ENCODE peak calls at places on chromosomes 7 and 10, in six cellular contexts. N is endodermal cell, A is IMR-90, S is nucleus accumbens, O is fibroblast of mammary gland, G is activated T-helper 1 cell treated with Interleukin-2 at 50 U/mL for 16 hours. H is an unnamed sample.

GRCh38 chr7:45924283-45924682 is 3.2 kb upstream of the IGFBP3 start:
- DNase-seq in G (no peak), N (no peak), O (peak), A (peak), S (no peak), H (no peak)

GRCh38 chr7:41232086-41232485 is 470.8 kb downstream of the INHBA start:
- DNase-seq in N (no peak), G (no peak), A (peak), S (no peak), O (peak), H (no peak)

GRCh38 chr7:50141854-50142253 is 48.8 kb upstream of the ZPBP start:
- DNase-seq in O (no peak), N (no peak), G (no peak), S (no peak), A (no peak), H (no peak)

GRCh38 chr10:121926669-121927360 is 1.0 kb downstream of the ATE1 start:
- DNase-seq in A (no peak), O (peak), N (no peak), S (no peak), G (no peak), H (no peak)

GRCh38 chr10:28711776-28712175 is 34.5 kb downstream of the BAMBI start:
- DNase-seq in N (no peak), O (no peak), A (no peak), G (no peak), S (no peak), H (no peak)

GRCh38 chr7:27148776-27149641 is 1.4 kb upstream of the HOXA6 start:
- DNase-seq in A (no peak), G (no peak), S (no peak), O (peak), N (peak), H (no peak)

GRCh38 chr7:129848436-129848835 is 104.3 kb downstream of the UBE2H start:
- DNase-seq in S (no peak), N (no peak), G (no peak), O (peak), A (no peak), H (no peak)

GRCh38 chr10:63166742-63167258 is 33.7 kb downstream of the NRBF2 start:
- DNase-seq in S (no peak), A (peak), N (no peak), O (peak), G (no peak), H (peak)

GRCh38 chr7:34596887-34597286 is 61.1 kb upstream of the NPSR1 start:
- DNase-seq in S (no peak), G (no peak), N (peak), A (no peak), O (no peak), H (peak)

GRCh38 chr7:21346297-21346696 is 81.6 kb upstream of the SP4 start:
- DNase-seq in S (no peak), N (no peak), A (no peak), G (no peak), O (no peak), H (no peak)

GRCh38 chr10:20276127-20276979 is 460.1 kb downstream of the PLXDC2 start:
- DNase-seq in S (no peak), G (no peak), A (no peak), N (no peak), O (peak), H (no peak)

GRCh38 chr10:53841746-53842145 is 959.3 kb downstream of the PCDH15 start:
- DNase-seq in N (no peak), O (no peak), G (no peak), S (no peak), A (no peak), H (no peak)

GRCh38 chr7:157876469-157877285 is 539.9 kb downstream of the DNAJB6 start:
- DNase-seq in A (no peak), O (no peak), S (no peak), N (no peak), G (no peak), H (no peak)

GRCh38 chr10:76205361-76205760 is 773.9 kb downstream of the LRMDA start:
- DNase-seq in G (no peak), S (no peak), N (no peak), O (peak), A (no peak), H (no peak)

GRCh38 chr10:70296406-70296899 is 12.6 kb upstream of the NPFFR1 start:
- DNase-seq in A (peak), G (no peak), N (no peak), S (no peak), O (peak), H (peak)

GRCh38 chr7:121634356-121634755 is 238.2 kb upstream of the FAM3C start:
- DNase-seq in O (no peak), G (no peak), A (no peak), N (no peak), S (no peak), H (no peak)

GRCh38 chr10:52216852-52217251 is 97.2 kb upstream of the DKK1 start:
- DNase-seq in G (no peak), A (peak), S (no peak), N (no peak), O (peak), H (peak)

GRCh38 chr7:117119192-117119924 is 166.1 kb downstream of the ST7 start:
- DNase-seq in O (peak), G (peak), A (peak), N (peak), S (peak), H (peak)

GRCh38 chr7:130208511-130208910 is 851 bp downstream of the SSMEM1 start:
- DNase-seq in S (no peak), O (no peak), G (no peak), N (no peak), A (peak), H (no peak)

GRCh38 chr10:35884657-35885071 is 242.6 kb upstream of the FZD8 start:
- DNase-seq in N (peak), S (no peak), A (no peak), O (no peak), G (no peak), H (no peak)

GRCh38 chr7:55552320-55553086 is 19.8 kb downstream of the VOPP1 start:
- DNase-seq in G (no peak), O (peak), A (peak), N (peak), S (peak), H (no peak)

GRCh38 chr7:155863721-155864151 is 51.5 kb upstream of the SHH start:
- DNase-seq in O (no peak), A (no peak), S (no peak), N (peak), G (no peak), H (no peak)

GRCh38 chr7:108002726-108003590 is at the start of gene LAMB1:
- DNase-seq in A (peak), O (peak), G (no peak), N (peak), S (peak), H (peak)

GRCh38 chr10:119829429-119829828 is 43.2 kb downstream of the MCMBP start:
- DNase-seq in O (no peak), S (no peak), N (peak), A (no peak), G (no peak), H (no peak)

GRCh38 chr10:91689731-91690168 is 56.9 kb upstream of the PPP1R3C start:
- DNase-seq in N (no peak), A (peak), O (peak), S (no peak), G (no peak), H (no peak)

GRCh38 chr10:110392121-110392859 is 87.6 kb upstream of the SMNDC1 start:
- DNase-seq in S (no peak), A (no peak), O (no peak), G (no peak), N (no peak), H (no peak)

GRCh38 chr10:11444148-11444516 is 167.3 kb downstream of the USP6NL start:
- DNase-seq in O (no peak), S (no peak), G (no peak), A (no peak), N (peak), H (no peak)

GRCh38 chr10:15344876-15345285 is 26.2 kb downstream of the FAM171A1 start:
- DNase-seq in O (peak), A (peak), G (no peak), N (no peak), S (peak), H (no peak)

GRCh38 chr10:97623277-97623676 is 10.0 kb downstream of the MORN4 start:
- DNase-seq in S (no peak), N (no peak), G (no peak), A (no peak), O (no peak), H (no peak)

GRCh38 chr10:104253106-104253505 is 1.6 kb upstream of the GSTO1 start:
- DNase-seq in A (no peak), G (no peak), O (no peak), N (peak), S (no peak), H (no peak)

GRCh38 chr10:61486738-61487396 is 33.7 kb upstream of the TMEM26 start:
- DNase-seq in N (no peak), S (no peak), O (peak), A (peak), G (no peak), H (no peak)

H was measured in SK-N-SH.